ENCODE peak calls at places on chromosomes 6 and 20, in eight cellular contexts. One of them, this sample, is unnamed.

GRCh38 chr6:110408891-110409290 is 6.5 kb downstream of the DDO start:
- DNase-seq in GM20000: no peak
- DNase-seq in HTR-8/SVneo: no peak
- DNase-seq in HFF-Myc: no peak
- DNase-seq in iris pigment epithelial cell: no peak
- DNase-seq in T-helper 9 cell: no peak
- DNase-seq in lower lobe of right lung: no peak
- DNase-seq in body of pancreas: no peak
- DNase-seq in this sample: no peak

GRCh38 chr6:83708970-83709747 is at the start of gene SNAP91:
- DNase-seq in GM20000: peak; percentile 32
- DNase-seq in HTR-8/SVneo: peak; percentile 18
- DNase-seq in HFF-Myc: no peak
- DNase-seq in iris pigment epithelial cell: peak; percentile 5
- DNase-seq in T-helper 9 cell: no peak
- DNase-seq in lower lobe of right lung: peak; percentile 47
- DNase-seq in body of pancreas: peak; percentile 56
- DNase-seq in this sample: no peak

GRCh38 chr20:41335591-41335990 is 5.0 kb upstream of the LPIN3 start:
- DNase-seq in GM20000: no peak
- DNase-seq in HTR-8/SVneo: no peak
- DNase-seq in HFF-Myc: no peak
- DNase-seq in iris pigment epithelial cell: no peak
- DNase-seq in T-helper 9 cell: no peak
- DNase-seq in lower lobe of right lung: no peak
- DNase-seq in body of pancreas: no peak
- DNase-seq in this sample: no peak

GRCh38 chr6:90997076-90997475 is 410.2 kb upstream of the MAP3K7 start:
- DNase-seq in GM20000: no peak
- DNase-seq in HTR-8/SVneo: no peak
- DNase-seq in HFF-Myc: no peak
- DNase-seq in iris pigment epithelial cell: no peak
- DNase-seq in T-helper 9 cell: no peak
- DNase-seq in lower lobe of right lung: no peak
- DNase-seq in body of pancreas: no peak
- DNase-seq in this sample: no peak

GRCh38 chr6:44117397-44118128 is 9.7 kb downstream of the MRPL14 start:
- DNase-seq in GM20000: no peak
- DNase-seq in HTR-8/SVneo: no peak
- DNase-seq in HFF-Myc: no peak
- DNase-seq in iris pigment epithelial cell: peak; percentile 46
- DNase-seq in T-helper 9 cell: no peak
- DNase-seq in lower lobe of right lung: peak; percentile 62
- DNase-seq in body of pancreas: peak; percentile 70
- DNase-seq in this sample: no peak

GRCh38 chr6:17663203-17663602 is 43.5 kb downstream of the NUP153 start:
- DNase-seq in GM20000: no peak
- DNase-seq in HTR-8/SVneo: no peak
- DNase-seq in HFF-Myc: no peak
- DNase-seq in iris pigment epithelial cell: no peak
- DNase-seq in T-helper 9 cell: no peak
- DNase-seq in lower lobe of right lung: no peak
- DNase-seq in body of pancreas: no peak
- DNase-seq in this sample: no peak

GRCh38 chr6:29739136-29739881 is 16.1 kb downstream of the HLA-F start:
- DNase-seq in GM20000: no peak
- DNase-seq in HTR-8/SVneo: no peak
- DNase-seq in HFF-Myc: no peak
- DNase-seq in iris pigment epithelial cell: no peak
- DNase-seq in T-helper 9 cell: no peak
- DNase-seq in lower lobe of right lung: no peak
- DNase-seq in body of pancreas: no peak
- DNase-seq in this sample: no peak

GRCh38 chr20:3755814-3756480 is 11.6 kb downstream of the ADISSP start:
- DNase-seq in GM20000: no peak
- DNase-seq in HTR-8/SVneo: no peak
- DNase-seq in HFF-Myc: no peak
- DNase-seq in iris pigment epithelial cell: no peak
- DNase-seq in T-helper 9 cell: no peak
- DNase-seq in lower lobe of right lung: no peak
- DNase-seq in body of pancreas: no peak
- DNase-seq in this sample: no peak

GRCh38 chr20:4633780-4634179 is 87.9 kb upstream of the PRND start:
- DNase-seq in GM20000: no peak
- DNase-seq in HTR-8/SVneo: peak; percentile 39
- DNase-seq in HFF-Myc: peak; percentile 48
- DNase-seq in iris pigment epithelial cell: peak; percentile 94
- DNase-seq in T-helper 9 cell: no peak
- DNase-seq in lower lobe of right lung: no peak
- DNase-seq in body of pancreas: no peak
- DNase-seq in this sample: no peak

GRCh38 chr6:29813809-29814208 is 13.8 kb upstream of the HLA-G start:
- DNase-seq in GM20000: no peak
- DNase-seq in HTR-8/SVneo: peak; percentile 33
- DNase-seq in HFF-Myc: no peak
- DNase-seq in iris pigment epithelial cell: peak; percentile 33
- DNase-seq in T-helper 9 cell: no peak
- DNase-seq in lower lobe of right lung: no peak
- DNase-seq in body of pancreas: no peak
- DNase-seq in this sample: no peak

GRCh38 chr6:33118525-33119123 is 42.8 kb downstream of the HLA-DPB1 start:
- DNase-seq in GM20000: no peak
- DNase-seq in HTR-8/SVneo: peak; percentile 15
- DNase-seq in HFF-Myc: peak; percentile 32
- DNase-seq in iris pigment epithelial cell: peak; percentile 23
- DNase-seq in T-helper 9 cell: no peak
- DNase-seq in lower lobe of right lung: no peak
- DNase-seq in body of pancreas: no peak
- DNase-seq in this sample: peak; percentile 78

GRCh38 chr6:163152701-163153100 is 261.8 kb upstream of the QKI start:
- DNase-seq in GM20000: no peak
- DNase-seq in HTR-8/SVneo: no peak
- DNase-seq in HFF-Myc: no peak
- DNase-seq in iris pigment epithelial cell: no peak
- DNase-seq in T-helper 9 cell: no peak
- DNase-seq in lower lobe of right lung: no peak
- DNase-seq in body of pancreas: no peak
- DNase-seq in this sample: no peak

GRCh38 chr6:33694401-33694931 is 17.0 kb downstream of the UQCC2 start:
- DNase-seq in GM20000: no peak
- DNase-seq in HTR-8/SVneo: peak; percentile 55
- DNase-seq in HFF-Myc: no peak
- DNase-seq in iris pigment epithelial cell: peak; percentile 38
- DNase-seq in T-helper 9 cell: peak; percentile 54
- DNase-seq in lower lobe of right lung: peak; percentile 47
- DNase-seq in body of pancreas: peak; percentile 36
- DNase-seq in this sample: no peak

GRCh38 chr20:36754656-36755222 is 8.8 kb upstream of the NDRG3 start:
- DNase-seq in GM20000: peak; percentile 56
- DNase-seq in HTR-8/SVneo: peak; percentile 79
- DNase-seq in HFF-Myc: peak; percentile 62
- DNase-seq in iris pigment epithelial cell: peak; percentile 72
- DNase-seq in T-helper 9 cell: peak; percentile 10
- DNase-seq in lower lobe of right lung: no peak
- DNase-seq in body of pancreas: peak; percentile 58
- DNase-seq in this sample: peak; percentile 74

GRCh38 chr20:59724457-59725366 is 120.4 kb downstream of the PHACTR3 start:
- DNase-seq in GM20000: no peak
- DNase-seq in HTR-8/SVneo: no peak
- DNase-seq in HFF-Myc: no peak
- DNase-seq in iris pigment epithelial cell: no peak
- DNase-seq in T-helper 9 cell: no peak
- DNase-seq in lower lobe of right lung: no peak
- DNase-seq in body of pancreas: no peak
- DNase-seq in this sample: no peak

GRCh38 chr6:108598316-108598863 is 37.7 kb downstream of the FOXO3 start:
- DNase-seq in GM20000: peak; percentile 41
- DNase-seq in HTR-8/SVneo: no peak
- DNase-seq in HFF-Myc: no peak
- DNase-seq in iris pigment epithelial cell: peak; percentile 70
- DNase-seq in T-helper 9 cell: no peak
- DNase-seq in lower lobe of right lung: no peak
- DNase-seq in body of pancreas: no peak
- DNase-seq in this sample: peak; percentile 40

GRCh38 chr6:81988446-81988845 is 236.0 kb upstream of the TENT5A start:
- DNase-seq in GM20000: no peak
- DNase-seq in HTR-8/SVneo: no peak
- DNase-seq in HFF-Myc: no peak
- DNase-seq in iris pigment epithelial cell: peak; percentile 65
- DNase-seq in T-helper 9 cell: no peak
- DNase-seq in lower lobe of right lung: no peak
- DNase-seq in body of pancreas: no peak
- DNase-seq in this sample: no peak

GRCh38 chr6:36019167-36019566 is 5.3 kb downstream of the SLC26A8 start:
- DNase-seq in GM20000: no peak
- DNase-seq in HTR-8/SVneo: no peak
- DNase-seq in HFF-Myc: no peak
- DNase-seq in iris pigment epithelial cell: no peak
- DNase-seq in T-helper 9 cell: no peak
- DNase-seq in lower lobe of right lung: no peak
- DNase-seq in body of pancreas: no peak
- DNase-seq in this sample: no peak

GRCh38 chr6:130932956-130933355 is 105.8 kb downstream of the SMLR1 start:
- DNase-seq in GM20000: no peak
- DNase-seq in HTR-8/SVneo: no peak
- DNase-seq in HFF-Myc: no peak
- DNase-seq in iris pigment epithelial cell: no peak
- DNase-seq in T-helper 9 cell: no peak
- DNase-seq in lower lobe of right lung: no peak
- DNase-seq in body of pancreas: no peak
- DNase-seq in this sample: no peak

GRCh38 chr6:53691667-53692133 is 26.1 kb upstream of the KLHL31 start:
- DNase-seq in GM20000: no peak
- DNase-seq in HTR-8/SVneo: no peak
- DNase-seq in HFF-Myc: no peak
- DNase-seq in iris pigment epithelial cell: no peak
- DNase-seq in T-helper 9 cell: no peak
- DNase-seq in lower lobe of right lung: no peak
- DNase-seq in body of pancreas: no peak
- DNase-seq in this sample: no peak

GRCh38 chr20:19926581-19926980 is 90.6 kb upstream of the NAA20 start:
- DNase-seq in GM20000: no peak
- DNase-seq in HTR-8/SVneo: no peak
- DNase-seq in HFF-Myc: no peak
- DNase-seq in iris pigment epithelial cell: no peak
- DNase-seq in T-helper 9 cell: no peak
- DNase-seq in lower lobe of right lung: no peak
- DNase-seq in body of pancreas: no peak
- DNase-seq in this sample: no peak

GRCh38 chr6:17156112-17156921 is 54.5 kb downstream of the STMND1 start:
- DNase-seq in GM20000: peak; percentile 63
- DNase-seq in HTR-8/SVneo: peak; percentile 64
- DNase-seq in HFF-Myc: peak; percentile 67
- DNase-seq in iris pigment epithelial cell: peak; percentile 88
- DNase-seq in T-helper 9 cell: peak; percentile 56
- DNase-seq in lower lobe of right lung: no peak
- DNase-seq in body of pancreas: peak; percentile 87
- DNase-seq in this sample: peak; percentile 67

GRCh38 chr6:16274519-16275229 is 36.3 kb downstream of the GMPR start:
- DNase-seq in GM20000: no peak
- DNase-seq in HTR-8/SVneo: no peak
- DNase-seq in HFF-Myc: no peak
- DNase-seq in iris pigment epithelial cell: no peak
- DNase-seq in T-helper 9 cell: no peak
- DNase-seq in lower lobe of right lung: no peak
- DNase-seq in body of pancreas: no peak
- DNase-seq in this sample: no peak

GRCh38 chr20:35886537-35886936 is 67.8 kb downstream of the SCAND1 start:
- DNase-seq in GM20000: no peak
- DNase-seq in HTR-8/SVneo: no peak
- DNase-seq in HFF-Myc: no peak
- DNase-seq in iris pigment epithelial cell: no peak
- DNase-seq in T-helper 9 cell: no peak
- DNase-seq in lower lobe of right lung: no peak
- DNase-seq in body of pancreas: no peak
- DNase-seq in this sample: no peak

GRCh38 chr6:169824021-169824420 is 72.6 kb downstream of the ERMARD start:
- DNase-seq in GM20000: no peak
- DNase-seq in HTR-8/SVneo: no peak
- DNase-seq in HFF-Myc: no peak
- DNase-seq in iris pigment epithelial cell: no peak
- DNase-seq in T-helper 9 cell: no peak
- DNase-seq in lower lobe of right lung: no peak
- DNase-seq in body of pancreas: no peak
- DNase-seq in this sample: no peak

GRCh38 chr6:53032853-53033252 is 32.4 kb upstream of the FBXO9 start:
- DNase-seq in GM20000: no peak
- DNase-seq in HTR-8/SVneo: no peak
- DNase-seq in HFF-Myc: no peak
- DNase-seq in iris pigment epithelial cell: no peak
- DNase-seq in T-helper 9 cell: no peak
- DNase-seq in lower lobe of right lung: no peak
- DNase-seq in body of pancreas: no peak
- DNase-seq in this sample: no peak

GRCh38 chr20:5114403-5114802 is 5.4 kb downstream of the PCNA start:
- DNase-seq in GM20000: no peak
- DNase-seq in HTR-8/SVneo: no peak
- DNase-seq in HFF-Myc: no peak
- DNase-seq in iris pigment epithelial cell: no peak
- DNase-seq in T-helper 9 cell: no peak
- DNase-seq in lower lobe of right lung: no peak
- DNase-seq in body of pancreas: no peak
- DNase-seq in this sample: no peak

GRCh38 chr6:35524380-35525020 is 11.8 kb upstream of the TULP1 start:
- DNase-seq in GM20000: no peak
- DNase-seq in HTR-8/SVneo: no peak
- DNase-seq in HFF-Myc: no peak
- DNase-seq in iris pigment epithelial cell: no peak
- DNase-seq in T-helper 9 cell: no peak
- DNase-seq in lower lobe of right lung: no peak
- DNase-seq in body of pancreas: no peak
- DNase-seq in this sample: no peak

GRCh38 chr6:81897793-81898192 is 145.3 kb upstream of the TENT5A start:
- DNase-seq in GM20000: no peak
- DNase-seq in HTR-8/SVneo: no peak
- DNase-seq in HFF-Myc: peak; percentile 40
- DNase-seq in iris pigment epithelial cell: no peak
- DNase-seq in T-helper 9 cell: no peak
- DNase-seq in lower lobe of right lung: no peak
- DNase-seq in body of pancreas: no peak
- DNase-seq in this sample: no peak

GRCh38 chr6:136050475-136050874 is 199.0 kb downstream of the PDE7B start:
- DNase-seq in GM20000: no peak
- DNase-seq in HTR-8/SVneo: no peak
- DNase-seq in HFF-Myc: no peak
- DNase-seq in iris pigment epithelial cell: no peak
- DNase-seq in T-helper 9 cell: no peak
- DNase-seq in lower lobe of right lung: no peak
- DNase-seq in body of pancreas: no peak
- DNase-seq in this sample: no peak

GRCh38 chr6:150775400-150775799 is 90.1 kb upstream of the MTHFD1L start:
- DNase-seq in GM20000: no peak
- DNase-seq in HTR-8/SVneo: no peak
- DNase-seq in HFF-Myc: no peak
- DNase-seq in iris pigment epithelial cell: no peak
- DNase-seq in T-helper 9 cell: no peak
- DNase-seq in lower lobe of right lung: no peak
- DNase-seq in body of pancreas: no peak
- DNase-seq in this sample: no peak

GRCh38 chr20:39623584-39624234 is 661.6 kb downstream of the DHX35 start:
- DNase-seq in GM20000: no peak
- DNase-seq in HTR-8/SVneo: no peak
- DNase-seq in HFF-Myc: no peak
- DNase-seq in iris pigment epithelial cell: peak; percentile 5
- DNase-seq in T-helper 9 cell: no peak
- DNase-seq in lower lobe of right lung: no peak
- DNase-seq in body of pancreas: no peak
- DNase-seq in this sample: no peak

GRCh38 chr6:149864578-149865535 is 698 bp upstream of the LRP11 start:
- DNase-seq in GM20000: peak; percentile 82
- DNase-seq in HTR-8/SVneo: peak; percentile 44
- DNase-seq in HFF-Myc: no peak
- DNase-seq in iris pigment epithelial cell: peak; percentile 82
- DNase-seq in T-helper 9 cell: no peak
- DNase-seq in lower lobe of right lung: no peak
- DNase-seq in body of pancreas: peak; percentile 54
- DNase-seq in this sample: peak; percentile 81

GRCh38 chr20:37295595-37295994 is 6.1 kb downstream of the MANBAL start:
- DNase-seq in GM20000: no peak
- DNase-seq in HTR-8/SVneo: no peak
- DNase-seq in HFF-Myc: no peak
- DNase-seq in iris pigment epithelial cell: no peak
- DNase-seq in T-helper 9 cell: no peak
- DNase-seq in lower lobe of right lung: no peak
- DNase-seq in body of pancreas: no peak
- DNase-seq in this sample: no peak